ENCODE peak calls at places on chromosomes 5 and 9, in eight cellular contexts. U is NCI-H2081, A is GF-D8, Z is neural crest cell, L is tibial nerve, T is aorta, S is brain microvascular endothelial cell, N is neuronal stem cell. M is an unnamed sample.
A peak's percentile ranks its signal among the peaks of the same experiment; 100 is the strongest.

GRCh38 chr5:95842955-95843544 is 20.5 kb upstream of the GLRX start:
- DNase-seq in N (no peak), A (peak; percentile 93), Z (no peak), L (no peak), U (no peak), S (peak; percentile 84), T (peak; percentile 87), M (no peak)

GRCh38 chr9:78463750-78464149 is 166.8 kb downstream of the PSAT1 start:
- DNase-seq in N (no peak), Z (no peak), U (no peak), T (no peak), L (no peak), S (no peak), A (no peak), M (no peak)

GRCh38 chr5:135437796-135438560 is 9.2 kb downstream of the DCANP1 start:
- DNase-seq in T (peak; percentile 87), S (peak; percentile 85), Z (no peak), U (peak; percentile 68), N (no peak), L (no peak), A (no peak), M (peak; percentile 92)

GRCh38 chr9:22108581-22109370 is 99.7 kb upstream of the CDKN2B start:
- DNase-seq in U (no peak), S (no peak), N (no peak), A (no peak), T (no peak), Z (no peak), L (no peak), M (peak; percentile 27)

GRCh38 chr5:10902145-10902544 is 141.1 kb upstream of the DAP start:
- DNase-seq in Z (no peak), U (no peak), A (no peak), N (no peak), T (no peak), S (peak; percentile 45), L (no peak), M (no peak)

GRCh38 chr5:98016771-98017170 is 756.7 kb upstream of the RGMB start:
- DNase-seq in L (no peak), N (no peak), S (no peak), T (no peak), U (no peak), A (no peak), Z (no peak), M (no peak)

GRCh38 chr5:135139397-135140134 is 105.5 kb upstream of the PITX1 start:
- DNase-seq in L (no peak), U (no peak), T (peak; percentile 42), A (no peak), N (no peak), S (peak; percentile 59), Z (no peak), M (peak; percentile 95)

GRCh38 chr5:21615195-21615765 is 1237.9 kb downstream of the CDH12 start:
- DNase-seq in T (no peak), U (no peak), A (no peak), L (no peak), N (no peak), S (no peak), Z (no peak), M (no peak)

GRCh38 chr5:159182691-159183090 is 26.7 kb downstream of the RNF145 start:
- DNase-seq in T (no peak), L (no peak), S (no peak), U (no peak), A (no peak), Z (no peak), N (no peak), M (no peak)

GRCh38 chr9:14345586-14346237 is 31.8 kb upstream of the NFIB start:
- DNase-seq in U (no peak), N (no peak), T (no peak), A (no peak), Z (no peak), S (no peak), L (no peak), M (no peak)

GRCh38 chr5:178590141-178590923 is at the start of gene COL23A1:
- DNase-seq in L (no peak), U (no peak), T (peak; percentile 78), A (no peak), S (peak; percentile 46), N (peak; percentile 62), Z (peak; percentile 66), M (peak; percentile 29)

GRCh38 chr5:124102491-124102890 is 590.5 kb downstream of the CSNK1G3 start:
- DNase-seq in N (no peak), A (no peak), T (no peak), U (no peak), S (no peak), Z (no peak), L (no peak), M (no peak)

GRCh38 chr5:64210866-64211265 is 45.2 kb downstream of the RNF180 start:
- DNase-seq in U (no peak), T (no peak), N (no peak), S (peak; percentile 87), Z (no peak), L (no peak), A (no peak), M (peak; percentile 41)

GRCh38 chr9:23717505-23717904 is 108.5 kb downstream of the ELAVL2 start:
- DNase-seq in L (no peak), S (no peak), T (no peak), N (no peak), U (peak; percentile 31), A (no peak), Z (no peak), M (no peak)

GRCh38 chr5:147857302-147858129 is 21.0 kb upstream of the SCGB3A2 start:
- DNase-seq in T (peak; percentile 60), S (peak; percentile 73), L (peak; percentile 55), U (peak; percentile 43), N (peak; percentile 76), Z (peak; percentile 75), A (no peak), M (peak; percentile 23)

GRCh38 chr9:133534346-133535284 is at the start of gene ADAMTSL2:
- DNase-seq in S (no peak), Z (peak; percentile 39), A (no peak), T (peak; percentile 74), N (peak; percentile 44), L (no peak), U (peak; percentile 87), M (peak; percentile 73)

GRCh38 chr9:35658144-35658893 is at the start of gene CCDC107:
- DNase-seq in L (peak; percentile 65), T (peak; percentile 91), Z (peak; percentile 86), A (no peak), N (peak; percentile 91), U (peak; percentile 83), S (peak; percentile 51), M (peak; percentile 30)

GRCh38 chr9:104082147-104082546 is 12.0 kb upstream of the SMC2 start:
- DNase-seq in L (no peak), U (no peak), T (no peak), Z (no peak), S (no peak), N (no peak), A (peak; percentile 3), M (no peak)

GRCh38 chr5:80170117-80170535 is 85.7 kb downstream of the SERINC5 start:
- DNase-seq in A (no peak), N (no peak), T (no peak), U (no peak), L (no peak), Z (no peak), S (no peak), M (no peak)

GRCh38 chr5:43429706-43430105 is 17.5 kb upstream of the CCL28 start:
- DNase-seq in U (no peak), N (no peak), T (no peak), Z (no peak), A (no peak), L (no peak), S (no peak), M (no peak)

GRCh38 chr9:90343360-90343759 is 299.3 kb downstream of the DIRAS2 start:
- DNase-seq in L (no peak), T (no peak), Z (no peak), A (no peak), U (peak; percentile 22), N (peak; percentile 80), S (no peak), M (no peak)

GRCh38 chr5:61669531-61669930 is 337.5 kb downstream of the ZSWIM6 start:
- DNase-seq in L (no peak), S (no peak), U (no peak), N (no peak), Z (no peak), A (no peak), T (no peak), M (no peak)

GRCh38 chr5:132850066-132850465 is 16.2 kb downstream of the GDF9 start:
- DNase-seq in Z (no peak), N (no peak), T (no peak), S (peak; percentile 38), A (no peak), U (no peak), L (no peak), M (no peak)

GRCh38 chr5:178385472-178385853 is 152.9 kb upstream of the PHYKPL start:
- DNase-seq in U (no peak), N (no peak), L (no peak), S (peak; percentile 24), T (no peak), Z (no peak), A (no peak), M (no peak)

GRCh38 chr5:159097461-159098284 is 2.0 kb downstream of the EBF1 start:
- DNase-seq in N (peak; percentile 23), Z (no peak), U (no peak), S (peak; percentile 46), A (no peak), L (peak; percentile 17), T (peak; percentile 71), M (no peak)

GRCh38 chr9:114497727-114498382 is 7.4 kb downstream of the WHRN start:
- DNase-seq in U (no peak), L (no peak), T (no peak), N (no peak), A (no peak), Z (no peak), S (no peak), M (no peak)

GRCh38 chr9:19995619-19996018 is 206.8 kb upstream of the SLC24A2 start:
- DNase-seq in A (no peak), S (no peak), Z (no peak), T (no peak), U (no peak), L (no peak), N (no peak), M (no peak)

GRCh38 chr9:91164724-91165520 is 196.8 kb downstream of the AUH start:
- DNase-seq in A (peak; percentile 53), L (peak; percentile 14), S (peak; percentile 99), Z (no peak), T (peak; percentile 90), N (no peak), U (no peak), M (peak; percentile 96)

GRCh38 chr5:134252671-134253070 is 26.8 kb upstream of the PPP2CA start:
- DNase-seq in T (no peak), L (no peak), U (no peak), A (no peak), Z (no peak), S (peak; percentile 93), N (no peak), M (peak; percentile 69)

GRCh38 chr5:55609413-55609812 is 74.6 kb upstream of the PLPP1 start:
- DNase-seq in T (no peak), S (no peak), U (no peak), N (no peak), A (no peak), L (no peak), Z (no peak), M (no peak)

GRCh38 chr9:135673941-135674340 is 10.8 kb downstream of the LCN9 start:
- DNase-seq in L (no peak), Z (no peak), N (no peak), A (no peak), T (no peak), S (no peak), U (no peak), M (no peak)

GRCh38 chr5:104412649-104413240 is 850.2 kb upstream of the NUDT12 start:
- DNase-seq in T (no peak), Z (peak; percentile 2), L (no peak), U (peak; percentile 6), S (peak; percentile 57), N (peak; percentile 20), A (no peak), M (peak; percentile 14)